ENCODE peak calls at places on chromosomes 5 and 9, in eight cellular contexts. Q, P, W, Y, V, E, J and A are unnamed samples.

GRCh38 chr9:137829260-137829996 is 48.2 kb upstream of the CACNA1B start:
- DNase-seq in Q (no peak), P (no peak), W (no peak), Y (no peak), V (no peak), E (no peak), J (no peak), A (no peak)

GRCh38 chr9:14029811-14030210 is 284.1 kb downstream of the NFIB start:
- DNase-seq in Q (no peak), P (no peak), W (no peak), Y (no peak), V (no peak), E (no peak), J (no peak), A (no peak)

GRCh38 chr9:107756091-107756490 is 266.5 kb upstream of the KLF4 start:
- DNase-seq in Q (no peak), P (no peak), W (no peak), Y (no peak), V (no peak), E (no peak), J (no peak), A (no peak)

GRCh38 chr5:134451618-134452505 is 40.2 kb upstream of the CDKN2AIPNL start:
- DNase-seq in Q (peak; percentile 78), P (peak; percentile 47), W (peak; percentile 74), Y (no peak), V (no peak), E (peak; percentile 90), J (no peak), A (no peak)

GRCh38 chr5:175654807-175655206 is 3.1 kb upstream of the HRH2 start:
- DNase-seq in Q (no peak), P (no peak), W (peak; percentile 53), Y (no peak), V (no peak), E (no peak), J (no peak), A (no peak)

GRCh38 chr5:31781772-31782171 is 142.8 kb downstream of the PDZD2 start:
- DNase-seq in Q (no peak), P (no peak), W (no peak), Y (no peak), V (no peak), E (no peak), J (no peak), A (no peak)

GRCh38 chr5:174617285-174617684 is 107.1 kb upstream of the MSX2 start:
- DNase-seq in Q (no peak), P (no peak), W (no peak), Y (no peak), V (no peak), E (no peak), J (no peak), A (no peak)

GRCh38 chr5:124902097-124902821 is 155.8 kb upstream of the ZNF608 start:
- DNase-seq in Q (no peak), P (no peak), W (no peak), Y (peak; percentile 81), V (peak; percentile 57), E (no peak), J (no peak), A (no peak)

GRCh38 chr9:34520505-34521385 is 2.0 kb downstream of the ENHO start:
- DNase-seq in Q (peak; percentile 41), P (no peak), W (peak; percentile 60), Y (no peak), V (no peak), E (no peak), J (no peak), A (no peak)

GRCh38 chr5:69231281-69231680 is 3.4 kb upstream of the CDK7 start:
- DNase-seq in Q (no peak), P (no peak), W (no peak), Y (no peak), V (no peak), E (no peak), J (no peak), A (no peak)

GRCh38 chr5:170693701-170694100 is 89.8 kb upstream of the GABRP start:
- DNase-seq in Q (no peak), P (no peak), W (no peak), Y (no peak), V (peak; percentile 47), E (no peak), J (no peak), A (no peak)

DNA sequence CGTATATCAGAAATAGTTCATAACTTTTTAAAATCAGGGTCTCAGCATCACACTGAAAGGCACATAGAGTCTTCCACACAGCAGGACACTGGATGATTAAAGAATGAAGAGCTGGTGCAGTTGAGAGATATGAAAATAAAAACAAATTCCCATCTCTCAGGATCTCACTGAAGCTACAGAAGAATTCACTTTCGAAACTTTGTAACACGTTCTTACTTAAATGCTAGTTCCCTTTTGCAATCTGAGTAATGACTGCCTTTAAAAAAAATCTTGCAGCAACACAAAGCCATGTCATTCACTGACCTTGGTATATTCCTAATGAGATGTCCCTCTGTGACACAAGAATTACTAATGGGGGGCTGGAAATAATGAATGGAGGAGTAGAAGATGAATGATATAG is 201.9 kb downstream of the GLIS3 start:
- DNase-seq in Q (no peak), P (no peak), W (no peak), Y (no peak), V (no peak), E (no peak), J (no peak), A (no peak)
- H3K27ac ChIP-seq in Q (no peak overlapping the region), P (no peak overlapping the region), W (no peak overlapping the region), Y (no peak overlapping the region), V (no peak overlapping the region), E (no peak overlapping the region), J (no peak overlapping the region), A (no peak overlapping the region)

DNA sequence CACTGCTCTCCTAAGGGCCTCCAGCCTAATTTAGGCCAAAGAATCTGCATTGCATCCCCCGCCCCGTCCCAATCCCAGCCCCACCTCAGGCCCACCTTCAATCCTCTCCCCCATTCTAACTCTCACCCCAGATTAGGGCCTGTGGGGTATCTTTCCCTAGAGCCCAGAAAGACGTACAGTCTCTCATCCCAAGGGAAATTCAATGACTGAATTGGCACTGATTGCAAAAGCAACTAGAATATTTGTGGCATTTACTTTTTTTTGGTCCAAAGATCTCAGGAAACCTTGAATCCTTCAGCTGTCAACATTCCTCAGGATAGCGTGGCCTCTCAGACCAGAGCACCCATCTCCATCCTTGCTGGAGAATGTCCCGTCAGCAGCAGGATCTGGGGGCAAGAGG is 30.6 kb downstream of the TRMO start:
- DNase-seq in Q (no peak), P (no peak), W (no peak), Y (no peak), V (no peak), E (no peak), J (no peak), A (no peak)
- TF ChIP-seq CTCF in Q (no peak), P (no peak), W (no peak), Y (no peak), V (no peak), E (no peak), J (no peak), A (no peak)

GRCh38 chr9:113546566-113546965 is 83.0 kb downstream of the RGS3 start:
- DNase-seq in Q (peak; percentile 50), P (no peak), W (peak; percentile 34), Y (no peak), V (no peak), E (no peak), J (no peak), A (no peak)
- H3K27ac ChIP-seq in Q (no peak overlapping the region), P (no peak overlapping the region), W (no peak overlapping the region), Y (no peak overlapping the region), V (peak overlapping the region; percentile 97), E (no peak overlapping the region), J (no peak overlapping the region), A (no peak overlapping the region)

GRCh38 chr9:129161534-129161837 is 16.6 kb downstream of the IER5L start:
- DNase-seq in Q (no peak), P (no peak), W (no peak), Y (no peak), V (no peak), E (no peak), J (no peak), A (no peak)

GRCh38 chr9:129154866-129155477 is 23.1 kb downstream of the IER5L start:
- DNase-seq in Q (no peak), P (no peak), W (no peak), Y (no peak), V (no peak), E (no peak), J (no peak), A (no peak)

GRCh38 chr9:129160712-129161533 is 17.1 kb downstream of the IER5L start:
- DNase-seq in Q (no peak), P (no peak), W (no peak), Y (no peak), V (no peak), E (no peak), J (no peak), A (no peak)

GRCh38 chr9:129151469-129151868 is 26.6 kb downstream of the IER5L start:
- DNase-seq in Q (peak; percentile 63), P (no peak), W (no peak), Y (no peak), V (no peak), E (no peak), J (no peak), A (no peak)

GRCh38 chr9:129156163-129156562 is 21.9 kb downstream of the IER5L start:
- DNase-seq in Q (no peak), P (no peak), W (no peak), Y (no peak), V (no peak), E (no peak), J (no peak), A (no peak)
- TF ChIP-seq CTCF in Q (no peak), P (no peak), W (no peak), Y (no peak), V (no peak), E (no peak), J (no peak), A (no peak)

GRCh38 chr5:178825444-178825843 is 34.3 kb upstream of the ZNF354B start:
- DNase-seq in Q (no peak), P (no peak), W (no peak), Y (no peak), V (no peak), E (no peak), J (no peak), A (no peak)
- H3K27ac ChIP-seq in Q (no peak overlapping the region), P (no peak overlapping the region), W (no peak overlapping the region), Y (no peak overlapping the region), V (no peak overlapping the region), E (no peak overlapping the region), J (no peak overlapping the region), A (no peak overlapping the region)

DNA sequence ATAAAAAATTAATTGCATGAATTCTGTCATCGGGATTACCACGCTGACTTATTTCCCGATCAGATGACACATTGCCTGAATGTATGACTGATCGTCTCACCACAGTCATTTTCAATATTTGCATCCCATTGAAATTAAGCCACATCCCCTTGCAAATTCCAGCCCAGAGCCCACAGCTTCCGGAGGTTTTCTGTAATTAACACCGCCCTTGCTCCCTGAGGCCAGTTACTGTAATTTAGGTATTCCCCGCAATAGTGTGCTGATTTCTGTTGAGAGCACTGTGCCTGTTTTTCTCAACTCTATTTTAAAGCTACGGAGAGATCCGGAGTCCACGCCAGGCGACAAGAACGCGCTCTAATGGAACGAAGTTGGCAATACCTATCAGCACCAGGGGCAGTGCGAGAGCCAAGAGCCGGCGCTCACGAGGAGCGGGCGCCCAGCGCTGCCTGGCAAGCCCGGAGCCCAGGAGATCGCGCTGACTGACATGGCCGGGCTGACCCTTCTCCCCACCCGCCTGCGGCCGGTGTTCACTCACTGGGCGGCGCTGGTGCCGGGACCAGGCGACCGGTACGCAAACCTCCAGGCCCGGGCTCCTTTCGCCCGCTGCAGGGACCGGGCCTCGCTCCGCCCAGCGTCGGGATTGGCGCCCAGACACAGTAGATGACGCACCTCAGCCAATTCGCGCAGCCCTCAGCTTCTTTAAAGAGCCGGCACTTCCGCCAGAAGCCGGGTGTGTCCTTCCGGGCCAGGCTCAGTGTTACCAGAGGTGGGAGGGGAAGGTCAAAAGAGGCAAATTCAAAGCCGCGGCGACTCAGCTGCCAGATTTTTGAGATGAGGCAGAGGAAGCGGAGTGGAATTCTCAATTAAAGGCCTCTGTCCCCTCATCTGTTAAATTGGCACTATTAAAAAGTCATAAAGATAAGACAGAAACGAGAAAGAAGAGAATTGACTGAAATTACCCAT is at the start of gene PLGRKT:
- DNase-seq in Q (peak; percentile 98), P (peak; percentile 96), W (peak; percentile 97), Y (peak; percentile 97), V (peak; percentile 96), E (peak; percentile 82), J (peak; percentile 59), A (peak; percentile 88)
- TF ChIP-seq CTCF in Q (no peak), P (no peak), W (peak; percentile 22), Y (peak; percentile 54), V (peak; percentile 24), E (no peak), J (peak; percentile 16), A (peak; percentile 18)